ENCODE peak calls at places on chromosome 19, in eight cellular contexts. One of them, this sample, is unnamed.

GRCh38 chr19:17095141-17095919 is 19.8 kb downstream of the MYO9B start:
- DNase-seq in posterior vena cava: peak
- DNase-seq in GM12878: no peak
- DNase-seq in colonic mucosa: peak
- DNase-seq in stimulated activated CD4-positive, alpha-beta T cell treated with anti-CD3 and anti-CD28 coated beads, Interleukin-15, amount 100 ng/mL, for 48 hours: no peak
- DNase-seq in CD8-positive, alpha-beta memory T cell: no peak
- DNase-seq in left colon: no peak
- DNase-seq in amniotic stem cell: no peak
- DNase-seq in this sample: no peak

GRCh38 chr19:47806435-47806834 is 2.1 kb upstream of the TPRX1 start:
- DNase-seq in posterior vena cava: no peak
- DNase-seq in GM12878: no peak
- DNase-seq in colonic mucosa: no peak
- DNase-seq in stimulated activated CD4-positive, alpha-beta T cell treated with anti-CD3 and anti-CD28 coated beads, Interleukin-15, amount 100 ng/mL, for 48 hours: no peak
- DNase-seq in CD8-positive, alpha-beta memory T cell: no peak
- DNase-seq in left colon: no peak
- DNase-seq in amniotic stem cell: no peak
- DNase-seq in this sample: no peak

GRCh38 chr19:15701757-15702589 is 25.9 kb upstream of the OR10H2 start:
- DNase-seq in posterior vena cava: no peak
- DNase-seq in GM12878: no peak
- DNase-seq in colonic mucosa: peak
- DNase-seq in stimulated activated CD4-positive, alpha-beta T cell treated with anti-CD3 and anti-CD28 coated beads, Interleukin-15, amount 100 ng/mL, for 48 hours: no peak
- DNase-seq in CD8-positive, alpha-beta memory T cell: no peak
- DNase-seq in left colon: peak
- DNase-seq in amniotic stem cell: no peak
- DNase-seq in this sample: no peak

GRCh38 chr19:18939163-18939562 is 1.9 kb downstream of the HOMER3 start:
- DNase-seq in posterior vena cava: no peak
- DNase-seq in GM12878: no peak
- DNase-seq in colonic mucosa: no peak
- DNase-seq in stimulated activated CD4-positive, alpha-beta T cell treated with anti-CD3 and anti-CD28 coated beads, Interleukin-15, amount 100 ng/mL, for 48 hours: no peak
- DNase-seq in CD8-positive, alpha-beta memory T cell: no peak
- DNase-seq in left colon: no peak
- DNase-seq in amniotic stem cell: no peak
- DNase-seq in this sample: no peak

GRCh38 chr19:49382639-49383038 is 5.4 kb upstream of the KASH5 start:
- DNase-seq in posterior vena cava: no peak
- DNase-seq in GM12878: no peak
- DNase-seq in colonic mucosa: no peak
- DNase-seq in stimulated activated CD4-positive, alpha-beta T cell treated with anti-CD3 and anti-CD28 coated beads, Interleukin-15, amount 100 ng/mL, for 48 hours: no peak
- DNase-seq in CD8-positive, alpha-beta memory T cell: no peak
- DNase-seq in left colon: no peak
- DNase-seq in amniotic stem cell: no peak
- DNase-seq in this sample: no peak

GRCh38 chr19:42422092-42422575 is 5.1 kb downstream of the LIPE start:
- DNase-seq in posterior vena cava: no peak
- DNase-seq in GM12878: no peak
- DNase-seq in colonic mucosa: no peak
- DNase-seq in stimulated activated CD4-positive, alpha-beta T cell treated with anti-CD3 and anti-CD28 coated beads, Interleukin-15, amount 100 ng/mL, for 48 hours: no peak
- DNase-seq in CD8-positive, alpha-beta memory T cell: no peak
- DNase-seq in left colon: no peak
- DNase-seq in amniotic stem cell: no peak
- DNase-seq in this sample: no peak

GRCh38 chr19:3333020-3333583 is 33.3 kb upstream of the NFIC start:
- DNase-seq in posterior vena cava: no peak
- DNase-seq in GM12878: no peak
- DNase-seq in colonic mucosa: no peak
- DNase-seq in stimulated activated CD4-positive, alpha-beta T cell treated with anti-CD3 and anti-CD28 coated beads, Interleukin-15, amount 100 ng/mL, for 48 hours: no peak
- DNase-seq in CD8-positive, alpha-beta memory T cell: no peak
- DNase-seq in left colon: no peak
- DNase-seq in amniotic stem cell: no peak
- DNase-seq in this sample: no peak

GRCh38 chr19:34998777-34999497 is 1.2 kb upstream of the GRAMD1A start:
- DNase-seq in posterior vena cava: peak
- DNase-seq in GM12878: no peak
- DNase-seq in colonic mucosa: peak
- DNase-seq in stimulated activated CD4-positive, alpha-beta T cell treated with anti-CD3 and anti-CD28 coated beads, Interleukin-15, amount 100 ng/mL, for 48 hours: no peak
- DNase-seq in CD8-positive, alpha-beta memory T cell: no peak
- DNase-seq in left colon: peak
- DNase-seq in amniotic stem cell: no peak
- DNase-seq in this sample: no peak

GRCh38 chr19:4722671-4723464 is 774 bp downstream of the DPP9 start:
- DNase-seq in posterior vena cava: peak
- DNase-seq in GM12878: no peak
- DNase-seq in colonic mucosa: peak
- DNase-seq in stimulated activated CD4-positive, alpha-beta T cell treated with anti-CD3 and anti-CD28 coated beads, Interleukin-15, amount 100 ng/mL, for 48 hours: no peak
- DNase-seq in CD8-positive, alpha-beta memory T cell: no peak
- DNase-seq in left colon: peak
- DNase-seq in amniotic stem cell: peak
- DNase-seq in this sample: no peak

GRCh38 chr19:11447347-11448262 is 12.2 kb downstream of the PRKCSH start:
- DNase-seq in posterior vena cava: no peak
- DNase-seq in GM12878: no peak
- DNase-seq in colonic mucosa: no peak
- DNase-seq in stimulated activated CD4-positive, alpha-beta T cell treated with anti-CD3 and anti-CD28 coated beads, Interleukin-15, amount 100 ng/mL, for 48 hours: no peak
- DNase-seq in CD8-positive, alpha-beta memory T cell: no peak
- DNase-seq in left colon: no peak
- DNase-seq in amniotic stem cell: no peak
- DNase-seq in this sample: no peak

GRCh38 chr19:58003153-58003828 is 671 bp upstream of the ZNF606 start:
- DNase-seq in posterior vena cava: no peak
- DNase-seq in GM12878: no peak
- DNase-seq in colonic mucosa: no peak
- DNase-seq in stimulated activated CD4-positive, alpha-beta T cell treated with anti-CD3 and anti-CD28 coated beads, Interleukin-15, amount 100 ng/mL, for 48 hours: no peak
- DNase-seq in CD8-positive, alpha-beta memory T cell: no peak
- DNase-seq in left colon: no peak
- DNase-seq in amniotic stem cell: no peak
- DNase-seq in this sample: no peak

GRCh38 chr19:46841458-46842083 is 9.1 kb downstream of the AP2S1 start:
- DNase-seq in posterior vena cava: peak
- DNase-seq in GM12878: no peak
- DNase-seq in colonic mucosa: no peak
- DNase-seq in stimulated activated CD4-positive, alpha-beta T cell treated with anti-CD3 and anti-CD28 coated beads, Interleukin-15, amount 100 ng/mL, for 48 hours: no peak
- DNase-seq in CD8-positive, alpha-beta memory T cell: no peak
- DNase-seq in left colon: no peak
- DNase-seq in amniotic stem cell: no peak
- DNase-seq in this sample: no peak

GRCh38 chr19:29526730-29527499 is 1.1 kb downstream of the VSTM2B start:
- DNase-seq in posterior vena cava: peak
- DNase-seq in GM12878: no peak
- DNase-seq in colonic mucosa: no peak
- DNase-seq in stimulated activated CD4-positive, alpha-beta T cell treated with anti-CD3 and anti-CD28 coated beads, Interleukin-15, amount 100 ng/mL, for 48 hours: peak
- DNase-seq in CD8-positive, alpha-beta memory T cell: no peak
- DNase-seq in left colon: no peak
- DNase-seq in amniotic stem cell: no peak
- DNase-seq in this sample: peak

GRCh38 chr19:677601-678380 is 1.6 kb downstream of the FSTL3 start:
- DNase-seq in posterior vena cava: no peak
- DNase-seq in GM12878: no peak
- DNase-seq in colonic mucosa: no peak
- DNase-seq in stimulated activated CD4-positive, alpha-beta T cell treated with anti-CD3 and anti-CD28 coated beads, Interleukin-15, amount 100 ng/mL, for 48 hours: no peak
- DNase-seq in CD8-positive, alpha-beta memory T cell: no peak
- DNase-seq in left colon: no peak
- DNase-seq in amniotic stem cell: no peak
- DNase-seq in this sample: peak

GRCh38 chr19:49635530-49636229 is 4.3 kb downstream of the RRAS start:
- DNase-seq in posterior vena cava: no peak
- DNase-seq in GM12878: no peak
- DNase-seq in colonic mucosa: no peak
- DNase-seq in stimulated activated CD4-positive, alpha-beta T cell treated with anti-CD3 and anti-CD28 coated beads, Interleukin-15, amount 100 ng/mL, for 48 hours: no peak
- DNase-seq in CD8-positive, alpha-beta memory T cell: no peak
- DNase-seq in left colon: no peak
- DNase-seq in amniotic stem cell: no peak
- DNase-seq in this sample: no peak

GRCh38 chr19:7534531-7534980 is 961 bp upstream of the PNPLA6 start:
- DNase-seq in posterior vena cava: peak
- DNase-seq in GM12878: no peak
- DNase-seq in colonic mucosa: peak
- DNase-seq in stimulated activated CD4-positive, alpha-beta T cell treated with anti-CD3 and anti-CD28 coated beads, Interleukin-15, amount 100 ng/mL, for 48 hours: peak
- DNase-seq in CD8-positive, alpha-beta memory T cell: peak
- DNase-seq in left colon: peak
- DNase-seq in amniotic stem cell: peak
- DNase-seq in this sample: no peak

GRCh38 chr19:36916991-36917390 is 859 bp downstream of the ZNF568 start:
- DNase-seq in posterior vena cava: no peak
- DNase-seq in GM12878: no peak
- DNase-seq in colonic mucosa: no peak
- DNase-seq in stimulated activated CD4-positive, alpha-beta T cell treated with anti-CD3 and anti-CD28 coated beads, Interleukin-15, amount 100 ng/mL, for 48 hours: no peak
- DNase-seq in CD8-positive, alpha-beta memory T cell: no peak
- DNase-seq in left colon: no peak
- DNase-seq in amniotic stem cell: no peak
- DNase-seq in this sample: no peak